ENCODE peak calls at places on chromosomes 2 and 18, in four cellular contexts. M, I, C and K are unnamed samples.

GRCh38 chr18:24491882-24492281 is 31.4 kb downstream of the HRH4 start:
- DNase-seq in M (no peak), I (no peak), C (no peak), K (no peak)

GRCh38 chr18:56146565-56146964 is 491.8 kb downstream of the TXNL1 start:
- DNase-seq in C (peak; percentile 74), I (no peak), M (no peak), K (no peak)

GRCh38 chr2:161438598-161438997 is 22.5 kb downstream of the TBR1 start:
- DNase-seq in C (no peak), I (no peak), M (no peak), K (no peak)

GRCh38 chr2:70042246-70042645 is 45.0 kb upstream of the PCBP1 start:
- DNase-seq in M (no peak), I (no peak), C (no peak), K (no peak)

GRCh38 chr18:67043276-67043675 is 439.4 kb upstream of the CDH19 start:
- DNase-seq in M (no peak), C (no peak), I (no peak), K (no peak)

GRCh38 chr2:75560022-75560767 is 544 bp downstream of the EVA1A start:
- DNase-seq in C (peak; percentile 56), M (no peak), I (no peak), K (no peak)

GRCh38 chr2:143720093-143720664 is 591.0 kb downstream of the ARHGAP15 start:
- DNase-seq in M (no peak), I (no peak), C (no peak), K (no peak)

GRCh38 chr2:224062481-224063307 is 23.6 kb upstream of the SERPINE2 start:
- DNase-seq in M (no peak), C (no peak), I (no peak), K (no peak)

GRCh38 chr18:11955299-11956029 is 25.8 kb upstream of the IMPA2 start:
- DNase-seq in M (peak; percentile 38), C (peak; percentile 90), I (no peak), K (no peak)

GRCh38 chr2:68926782-68927181 is 25.9 kb downstream of the GKN2 start:
- DNase-seq in I (no peak), C (peak; percentile 22), M (no peak), K (no peak)